ENCODE peak calls at places on chromosome 1, in six cellular contexts. One of them, this sample, is unnamed.

GRCh38 chr1:92728687-92729086 is 56.2 kb downstream of the EVI5 start:
- DNase-seq in CD8-positive, alpha-beta T cell: no peak
- DNase-seq in kidney epithelial cell: no peak
- DNase-seq in CD4-positive, alpha-beta T cell: no peak
- DNase-seq in GM13976: no peak
- DNase-seq in H9: no peak
- DNase-seq in this sample: no peak

GRCh38 chr1:31984419-31985347 is 29.0 kb upstream of the KHDRBS1 start:
- DNase-seq in CD8-positive, alpha-beta T cell: peak
- DNase-seq in GM13976: no peak
- DNase-seq in H9: no peak
- DNase-seq in kidney epithelial cell: no peak
- DNase-seq in CD4-positive, alpha-beta T cell: peak
- DNase-seq in this sample: no peak

GRCh38 chr1:167663002-167663772 is 33.2 kb downstream of the RCSD1 start:
- DNase-seq in CD8-positive, alpha-beta T cell: no peak
- DNase-seq in kidney epithelial cell: no peak
- DNase-seq in H9: no peak
- DNase-seq in GM13976: peak
- DNase-seq in CD4-positive, alpha-beta T cell: no peak
- DNase-seq in this sample: no peak

GRCh38 chr1:223721658-223722606 is 9.6 kb downstream of the CAPN2 start:
- DNase-seq in CD4-positive, alpha-beta T cell: no peak
- DNase-seq in H9: no peak
- DNase-seq in CD8-positive, alpha-beta T cell: no peak
- DNase-seq in kidney epithelial cell: no peak
- DNase-seq in GM13976: no peak
- DNase-seq in this sample: no peak

GRCh38 chr1:154747841-154748766 is 122.0 kb downstream of the KCNN3 start:
- DNase-seq in CD8-positive, alpha-beta T cell: peak
- DNase-seq in CD4-positive, alpha-beta T cell: peak
- DNase-seq in kidney epithelial cell: no peak
- DNase-seq in H9: no peak
- DNase-seq in GM13976: peak
- DNase-seq in this sample: peak

GRCh38 chr1:8154621-8155052 is 128.5 kb upstream of the ERRFI1 start:
- DNase-seq in CD8-positive, alpha-beta T cell: no peak
- DNase-seq in GM13976: peak
- DNase-seq in CD4-positive, alpha-beta T cell: no peak
- DNase-seq in H9: no peak
- DNase-seq in kidney epithelial cell: peak
- DNase-seq in this sample: peak

GRCh38 chr1:168476588-168477379 is 67.0 kb downstream of the XCL2 start:
- DNase-seq in kidney epithelial cell: no peak
- DNase-seq in H9: no peak
- DNase-seq in CD8-positive, alpha-beta T cell: no peak
- DNase-seq in CD4-positive, alpha-beta T cell: no peak
- DNase-seq in GM13976: no peak
- DNase-seq in this sample: no peak

GRCh38 chr1:36457691-36458090 is 6.5 kb downstream of the MRPS15 start:
- DNase-seq in kidney epithelial cell: no peak
- DNase-seq in CD8-positive, alpha-beta T cell: no peak
- DNase-seq in H9: no peak
- DNase-seq in GM13976: no peak
- DNase-seq in CD4-positive, alpha-beta T cell: no peak
- DNase-seq in this sample: no peak

GRCh38 chr1:184691719-184692324 is 62.8 kb downstream of the EDEM3 start:
- DNase-seq in H9: no peak
- DNase-seq in kidney epithelial cell: peak
- DNase-seq in CD4-positive, alpha-beta T cell: no peak
- DNase-seq in GM13976: no peak
- DNase-seq in CD8-positive, alpha-beta T cell: no peak
- DNase-seq in this sample: no peak

GRCh38 chr1:51329443-51330325 is 678 bp downstream of the TTC39A start:
- DNase-seq in CD8-positive, alpha-beta T cell: no peak
- DNase-seq in CD4-positive, alpha-beta T cell: no peak
- DNase-seq in kidney epithelial cell: no peak
- DNase-seq in GM13976: peak
- DNase-seq in H9: no peak
- DNase-seq in this sample: no peak

GRCh38 chr1:86429830-86430229 is 5.9 kb downstream of the CLCA2 start:
- DNase-seq in kidney epithelial cell: peak
- DNase-seq in GM13976: no peak
- DNase-seq in CD4-positive, alpha-beta T cell: no peak
- DNase-seq in H9: no peak
- DNase-seq in CD8-positive, alpha-beta T cell: no peak
- DNase-seq in this sample: no peak

GRCh38 chr1:224114787-224115175 is 870 bp downstream of the FBXO28 start:
- DNase-seq in CD8-positive, alpha-beta T cell: no peak
- DNase-seq in H9: no peak
- DNase-seq in CD4-positive, alpha-beta T cell: no peak
- DNase-seq in kidney epithelial cell: no peak
- DNase-seq in GM13976: no peak
- DNase-seq in this sample: no peak

GRCh38 chr1:218073062-218073461 is 212.0 kb upstream of the RRP15 start:
- DNase-seq in CD8-positive, alpha-beta T cell: no peak
- DNase-seq in CD4-positive, alpha-beta T cell: no peak
- DNase-seq in GM13976: no peak
- DNase-seq in H9: no peak
- DNase-seq in kidney epithelial cell: no peak
- DNase-seq in this sample: no peak

GRCh38 chr1:91679446-91679845 is 178.8 kb downstream of the CDC7 start:
- DNase-seq in CD8-positive, alpha-beta T cell: no peak
- DNase-seq in kidney epithelial cell: no peak
- DNase-seq in H9: no peak
- DNase-seq in CD4-positive, alpha-beta T cell: no peak
- DNase-seq in GM13976: no peak
- DNase-seq in this sample: no peak

GRCh38 chr1:116167625-116168276 is 56.6 kb downstream of the MAB21L3 start:
- DNase-seq in CD4-positive, alpha-beta T cell: no peak
- DNase-seq in kidney epithelial cell: peak
- DNase-seq in CD8-positive, alpha-beta T cell: no peak
- DNase-seq in GM13976: peak
- DNase-seq in H9: peak
- DNase-seq in this sample: no peak

GRCh38 chr1:67441183-67441582 is 11.0 kb upstream of the SERBP1 start:
- DNase-seq in GM13976: no peak
- DNase-seq in CD4-positive, alpha-beta T cell: no peak
- DNase-seq in CD8-positive, alpha-beta T cell: peak
- DNase-seq in kidney epithelial cell: peak
- DNase-seq in H9: no peak
- DNase-seq in this sample: peak

GRCh38 chr1:14304381-14304865 is 294.1 kb upstream of the KAZN start:
- DNase-seq in CD8-positive, alpha-beta T cell: no peak
- DNase-seq in CD4-positive, alpha-beta T cell: no peak
- DNase-seq in GM13976: no peak
- DNase-seq in kidney epithelial cell: peak
- DNase-seq in H9: no peak
- DNase-seq in this sample: no peak

GRCh38 chr1:109277434-109278204 is 5.3 kb downstream of the PSRC1 start:
- DNase-seq in CD4-positive, alpha-beta T cell: peak
- DNase-seq in GM13976: peak
- DNase-seq in CD8-positive, alpha-beta T cell: peak
- DNase-seq in H9: peak
- DNase-seq in kidney epithelial cell: no peak
- DNase-seq in this sample: peak

GRCh38 chr1:78114034-78114956 is 68.5 kb downstream of the GIPC2 start:
- DNase-seq in GM13976: peak
- DNase-seq in CD8-positive, alpha-beta T cell: peak
- DNase-seq in H9: peak
- DNase-seq in CD4-positive, alpha-beta T cell: peak
- DNase-seq in kidney epithelial cell: peak
- DNase-seq in this sample: peak

GRCh38 chr1:119068427-119068826 is 72.0 kb downstream of the WARS2 start:
- DNase-seq in CD8-positive, alpha-beta T cell: no peak
- DNase-seq in kidney epithelial cell: no peak
- DNase-seq in H9: no peak
- DNase-seq in GM13976: no peak
- DNase-seq in CD4-positive, alpha-beta T cell: no peak
- DNase-seq in this sample: no peak

GRCh38 chr1:221740941-221741363 is 937 bp downstream of the DUSP10 start:
- DNase-seq in CD4-positive, alpha-beta T cell: peak
- DNase-seq in kidney epithelial cell: no peak
- DNase-seq in H9: no peak
- DNase-seq in CD8-positive, alpha-beta T cell: peak
- DNase-seq in GM13976: no peak
- DNase-seq in this sample: no peak

GRCh38 chr1:223654083-223654482 is 11.4 kb downstream of the CAPN8 start:
- DNase-seq in GM13976: no peak
- DNase-seq in CD4-positive, alpha-beta T cell: no peak
- DNase-seq in CD8-positive, alpha-beta T cell: no peak
- DNase-seq in H9: no peak
- DNase-seq in kidney epithelial cell: no peak
- DNase-seq in this sample: no peak

GRCh38 chr1:222861057-222861456 is 46.2 kb downstream of the DISP1 start:
- DNase-seq in H9: no peak
- DNase-seq in GM13976: no peak
- DNase-seq in kidney epithelial cell: no peak
- DNase-seq in CD8-positive, alpha-beta T cell: no peak
- DNase-seq in CD4-positive, alpha-beta T cell: no peak
- DNase-seq in this sample: no peak

GRCh38 chr1:178768423-178768822 is 43.4 kb downstream of the RALGPS2 start:
- DNase-seq in kidney epithelial cell: no peak
- DNase-seq in H9: peak
- DNase-seq in CD4-positive, alpha-beta T cell: no peak
- DNase-seq in GM13976: peak
- DNase-seq in CD8-positive, alpha-beta T cell: no peak
- DNase-seq in this sample: no peak

DNA sequence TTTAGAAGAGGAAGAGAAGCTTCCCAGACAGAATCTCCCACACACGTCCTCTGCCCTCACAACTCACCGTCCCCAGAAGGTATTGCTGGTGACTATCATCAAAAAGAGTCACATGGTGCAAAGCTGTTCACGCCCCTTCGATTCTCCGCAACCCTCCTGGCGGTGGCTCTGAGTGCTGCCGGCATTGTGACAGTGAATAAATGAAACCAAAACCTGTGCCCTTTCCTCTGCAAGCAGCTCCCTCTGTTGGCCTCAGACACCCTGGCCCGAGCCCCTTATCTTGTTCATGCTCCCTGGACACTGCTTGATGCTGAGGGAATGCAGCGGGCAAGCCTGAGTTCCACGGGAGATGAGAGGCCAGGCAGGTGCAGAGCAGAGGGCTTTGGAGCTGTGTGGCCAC is 510.3 kb downstream of the NPHP4 start:
- DNase-seq in GM13976: peak
- DNase-seq in H9: peak
- DNase-seq in CD8-positive, alpha-beta T cell: peak
- DNase-seq in kidney epithelial cell: no peak
- DNase-seq in CD4-positive, alpha-beta T cell: peak
- DNase-seq in this sample: no peak
- TF ChIP-seq CTCF in GM13976: no peak
- TF ChIP-seq CTCF in H9: peak
- TF ChIP-seq CTCF in CD8-positive, alpha-beta T cell: peak
- TF ChIP-seq CTCF in kidney epithelial cell: no peak
- TF ChIP-seq CTCF in CD4-positive, alpha-beta T cell: peak
- TF ChIP-seq CTCF in this sample: no peak

DNA sequence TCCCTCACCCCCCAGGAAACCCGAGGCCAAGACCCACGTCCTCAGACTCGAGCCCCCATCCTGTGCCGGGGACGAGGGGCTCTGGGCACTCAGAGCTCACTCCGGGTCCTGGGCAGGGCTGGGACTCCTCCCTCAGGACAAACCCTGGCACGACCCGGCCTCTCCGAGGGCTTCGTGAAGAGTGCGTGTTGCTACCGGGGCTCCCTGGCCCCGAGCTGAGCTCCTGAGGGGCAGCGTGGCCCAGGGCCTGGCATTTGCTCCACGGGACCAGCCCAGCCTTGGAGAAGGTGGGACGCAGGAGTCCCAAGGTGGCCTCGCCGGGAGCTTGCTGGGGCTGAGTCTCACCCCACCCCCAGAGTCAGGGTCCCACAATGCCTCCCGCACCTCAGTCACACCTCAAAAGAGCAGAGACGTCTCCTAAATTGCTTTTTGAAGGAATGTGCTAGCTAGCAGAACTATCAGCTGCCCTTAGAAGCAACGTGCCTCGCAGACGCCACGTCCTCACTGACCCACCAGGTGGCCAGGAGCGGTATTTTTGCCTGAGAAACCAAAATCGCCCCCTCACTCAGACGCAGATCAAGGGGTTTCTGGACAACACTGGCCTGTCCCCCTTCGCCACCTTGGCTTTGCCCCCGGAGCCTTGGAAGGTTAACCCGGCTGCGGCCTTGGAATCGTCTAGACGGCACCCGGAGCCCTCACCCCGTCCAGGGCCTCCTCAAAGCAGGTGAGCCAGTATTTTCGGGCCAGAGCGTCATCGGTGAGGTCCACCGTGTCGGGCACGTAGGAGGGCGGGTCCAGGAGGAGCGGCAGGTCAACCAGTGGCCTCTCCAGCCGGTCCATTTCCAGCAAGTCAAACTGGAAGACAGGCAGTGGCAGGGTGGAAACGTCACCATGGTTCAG is 11.3 kb downstream of the PANK4 start:
- DNase-seq in GM13976: no peak
- DNase-seq in CD8-positive, alpha-beta T cell: no peak
- DNase-seq in CD4-positive, alpha-beta T cell: no peak
- DNase-seq in kidney epithelial cell: no peak
- DNase-seq in H9: no peak
- DNase-seq in this sample: no peak
- TF ChIP-seq CTCF in GM13976: no peak
- TF ChIP-seq CTCF in CD8-positive, alpha-beta T cell: no peak
- TF ChIP-seq CTCF in CD4-positive, alpha-beta T cell: no peak
- TF ChIP-seq CTCF in kidney epithelial cell: peak
- TF ChIP-seq CTCF in H9: peak
- TF ChIP-seq CTCF in this sample: peak

GRCh38 chr1:99010679-99011078 is 6.0 kb upstream of the PLPPR5 start:
- DNase-seq in kidney epithelial cell: no peak
- DNase-seq in CD4-positive, alpha-beta T cell: no peak
- DNase-seq in H9: no peak
- DNase-seq in GM13976: no peak
- DNase-seq in CD8-positive, alpha-beta T cell: no peak
- DNase-seq in this sample: no peak
- TF ChIP-seq CTCF in kidney epithelial cell: no peak
- TF ChIP-seq CTCF in CD4-positive, alpha-beta T cell: no peak
- TF ChIP-seq CTCF in H9: no peak
- TF ChIP-seq CTCF in GM13976: no peak
- TF ChIP-seq CTCF in CD8-positive, alpha-beta T cell: no peak
- TF ChIP-seq CTCF in this sample: no peak

DNA sequence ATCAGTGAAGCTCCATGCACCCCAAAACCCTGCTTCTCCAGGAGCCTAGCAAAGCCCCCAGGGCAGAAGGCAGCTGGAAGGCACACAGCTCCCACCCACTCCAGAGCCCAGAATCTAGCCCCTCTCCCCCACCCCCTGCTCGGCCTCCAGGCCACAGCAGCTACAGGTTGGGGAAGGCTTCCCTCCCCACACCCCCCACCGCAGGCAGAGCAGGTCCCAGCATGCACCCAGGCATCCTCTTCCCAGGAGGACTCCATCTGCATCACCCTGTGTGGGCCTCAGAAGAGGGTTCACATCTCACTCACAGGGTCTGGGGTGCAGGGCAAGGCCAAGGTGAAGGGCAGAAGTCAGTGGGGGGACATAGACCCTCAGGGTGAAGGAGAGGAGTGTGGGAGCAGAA is 719 bp downstream of the S100A14 start:
- DNase-seq in CD8-positive, alpha-beta T cell: no peak
- DNase-seq in GM13976: no peak
- DNase-seq in H9: no peak
- DNase-seq in CD4-positive, alpha-beta T cell: no peak
- DNase-seq in kidney epithelial cell: no peak
- DNase-seq in this sample: no peak
- TF ChIP-seq CTCF in CD8-positive, alpha-beta T cell: no peak
- TF ChIP-seq CTCF in GM13976: no peak
- TF ChIP-seq CTCF in H9: no peak
- TF ChIP-seq CTCF in CD4-positive, alpha-beta T cell: no peak
- TF ChIP-seq CTCF in kidney epithelial cell: no peak
- TF ChIP-seq CTCF in this sample: no peak

GRCh38 chr1:231603598-231604275 is 22.9 kb upstream of the DISC1 start:
- DNase-seq in GM13976: peak
- DNase-seq in kidney epithelial cell: no peak
- DNase-seq in H9: peak
- DNase-seq in CD4-positive, alpha-beta T cell: peak
- DNase-seq in CD8-positive, alpha-beta T cell: peak
- DNase-seq in this sample: no peak
- TF ChIP-seq CTCF in GM13976: peak
- TF ChIP-seq CTCF in kidney epithelial cell: peak
- TF ChIP-seq CTCF in H9: peak
- TF ChIP-seq CTCF in CD4-positive, alpha-beta T cell: peak
- TF ChIP-seq CTCF in CD8-positive, alpha-beta T cell: peak
- TF ChIP-seq CTCF in this sample: peak

This sample was measured in mesothelial cell of epicardium.